ENCODE peak calls at places on chromosomes 1 and 21, in eight cellular contexts. N, B, Y, A, Z, L, R and P are unnamed samples.
A peak's percentile ranks its signal among the peaks of the same experiment; 100 is the strongest.

GRCh38 chr1:154141240-154141639 is 13.6 kb downstream of the NUP210L start:
- DNase-seq in B (no peak), L (peak; percentile 30), Z (no peak), A (peak; percentile 24), R (no peak), N (no peak), Y (no peak), P (no peak)

GRCh38 chr21:41195311-41195710 is 27.4 kb downstream of the BACE2 start:
- DNase-seq in Y (no peak), B (no peak), L (no peak), Z (no peak), R (no peak), A (no peak), N (no peak), P (no peak)

GRCh38 chr21:26513212-26513611 is 59.9 kb downstream of the CYYR1 start:
- DNase-seq in B (peak; percentile 85), R (no peak), A (peak; percentile 70), L (peak; percentile 23), Y (no peak), N (no peak), Z (no peak), P (no peak)

GRCh38 chr1:245754463-245754961 is 599.7 kb downstream of the KIF26B start:
- DNase-seq in R (no peak), B (no peak), Y (no peak), Z (no peak), A (no peak), L (no peak), N (no peak), P (no peak)

GRCh38 chr1:95496307-95496706 is 262.3 kb downstream of the RWDD3 start:
- DNase-seq in A (no peak), R (no peak), Z (no peak), N (no peak), Y (no peak), L (no peak), B (no peak), P (no peak)

GRCh38 chr21:44442266-44443125 is 12.8 kb upstream of the LRRC3 start:
- DNase-seq in Z (no peak), N (no peak), Y (no peak), R (no peak), B (no peak), L (no peak), A (no peak), P (no peak)

GRCh38 chr1:53281180-53281579 is 42.9 kb upstream of the MAGOH start:
- DNase-seq in L (no peak), B (no peak), A (no peak), Z (no peak), N (no peak), Y (no peak), R (no peak), P (no peak)

GRCh38 chr1:234659538-234659937 is 49.6 kb upstream of the IRF2BP2 start:
- DNase-seq in Y (no peak), Z (peak; percentile 32), L (no peak), N (peak; percentile 77), A (peak; percentile 72), B (peak; percentile 87), R (no peak), P (no peak)

GRCh38 chr1:40404670-40405462 is 31.3 kb downstream of the SMAP2 start:
- DNase-seq in B (peak; percentile 71), Z (no peak), N (peak; percentile 38), Y (no peak), L (peak; percentile 70), A (peak; percentile 35), R (no peak), P (no peak)

DNA sequence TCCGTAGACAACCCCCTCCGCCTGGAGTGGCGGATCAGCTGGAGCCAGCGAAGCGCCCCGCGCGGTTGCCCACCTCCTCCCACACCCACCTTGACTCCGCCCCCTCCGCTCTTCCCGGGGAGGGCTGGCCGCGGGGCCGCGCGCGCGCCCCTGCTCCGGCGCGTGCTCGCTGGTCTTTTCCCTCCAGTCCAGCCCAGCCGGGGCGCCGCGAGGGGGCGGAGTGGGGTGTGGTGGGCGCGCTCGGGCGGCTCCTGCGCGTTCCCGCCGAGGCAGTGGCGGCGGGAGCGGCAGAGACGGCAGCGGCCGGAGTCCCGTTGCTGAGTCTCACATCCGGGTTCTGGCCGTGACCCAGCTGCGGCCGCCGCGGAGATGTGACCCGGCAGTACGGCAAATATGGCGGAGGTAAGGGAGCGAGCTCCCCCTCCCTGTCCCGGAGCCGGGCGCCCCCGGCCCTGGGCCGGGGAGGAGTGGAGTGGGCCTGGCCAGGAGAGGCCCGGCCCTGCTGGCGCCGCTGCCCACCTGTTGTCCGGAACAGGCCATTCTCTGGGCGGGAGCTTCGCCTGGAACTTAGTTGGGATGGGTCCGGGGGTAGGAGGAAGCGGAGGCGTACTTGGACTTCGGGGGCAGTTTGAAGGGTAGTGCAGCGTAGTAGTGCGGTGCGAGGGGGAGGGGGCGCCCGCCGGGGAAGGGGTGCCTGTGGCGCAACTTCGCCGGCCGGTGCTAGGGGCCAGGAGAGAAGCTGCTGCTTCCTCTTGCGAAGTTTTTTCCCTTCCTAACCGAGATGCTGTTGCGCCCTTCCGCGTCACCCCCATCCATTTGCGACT is 5.4 kb downstream of the MIER1 start:
- DNase-seq in Z (peak; percentile 50), A (peak; percentile 82), N (peak; percentile 71), Y (peak; percentile 83), R (peak; percentile 98), L (peak; percentile 97), B (peak; percentile 95), P (peak; percentile 90)
- TF ChIP-seq CTCF in Z (peak; percentile 23), A (no peak), N (peak; percentile 33), Y (peak; percentile 22), R (no peak), L (peak; percentile 19), B (no peak), P (peak; percentile 8)

DNA sequence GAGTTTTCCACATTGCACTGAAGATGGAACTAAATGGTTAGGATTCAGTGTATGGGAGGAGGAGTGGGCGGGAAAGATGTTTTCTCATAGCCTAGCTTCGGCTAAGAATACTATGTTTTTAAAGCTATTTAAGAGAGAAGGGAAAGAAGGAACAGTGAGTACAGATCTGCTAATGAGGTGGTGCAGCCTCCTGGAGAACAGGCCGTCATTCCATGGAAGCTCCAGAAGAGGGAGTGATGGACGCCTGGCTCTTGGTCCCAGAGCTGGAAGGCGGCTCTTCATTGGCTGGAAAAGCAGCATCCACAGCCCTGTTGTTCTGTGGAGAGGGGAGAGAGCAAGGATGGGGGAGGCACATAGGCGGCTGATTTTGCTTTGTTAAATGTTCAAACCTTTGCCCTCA is 6.9 kb downstream of the CAMK1G start:
- DNase-seq in B (no peak), N (no peak), Y (no peak), L (no peak), Z (no peak), A (no peak), R (no peak), P (no peak)
- TF ChIP-seq CTCF in B (peak; percentile 41), N (no peak), Y (no peak), L (no peak), Z (peak; percentile 46), A (peak; percentile 54), R (no peak), P (no peak)

GRCh38 chr1:4978660-4979390 is 324.4 kb downstream of the AJAP1 start:
- DNase-seq in N (no peak), R (no peak), L (no peak), A (no peak), Y (no peak), B (no peak), Z (no peak), P (no peak)
- TF ChIP-seq CTCF in N (no peak), R (no peak), L (no peak), A (no peak), Y (no peak), B (no peak), Z (no peak), P (no peak)

GRCh38 chr1:239816090-239816812 is 275.4 kb upstream of the FMN2 start:
- DNase-seq in A (peak; percentile 86), L (peak; percentile 9), R (no peak), N (peak; percentile 87), B (peak; percentile 77), Z (peak; percentile 4), Y (peak; percentile 19), P (no peak)
- TF ChIP-seq CTCF in A (no peak), L (no peak), R (no peak), N (no peak), B (no peak), Z (no peak), Y (no peak), P (no peak)

GRCh38 chr1:68758666-68759209 is 261.9 kb upstream of the DEPDC1 start:
- DNase-seq in N (no peak), A (no peak), Z (no peak), B (no peak), R (no peak), L (no peak), Y (no peak), P (no peak)
- TF ChIP-seq CTCF in N (no peak), A (no peak), Z (no peak), B (no peak), R (no peak), L (no peak), Y (no peak), P (no peak)